ENCODE peak calls at places on chromosomes 3 and 15, in five cellular contexts. One of them, this sample, is unnamed.

GRCh38 chr3:52455283-52456168 is at the start of gene NISCH:
- DNase-seq in CD4-positive, alpha-beta memory T cell: peak
- DNase-seq in cardiac muscle cell: peak
- DNase-seq in mesenchymal stem cell: peak
- DNase-seq in AG04450: no peak
- DNase-seq in this sample: peak

GRCh38 chr3:142319094-142319493 is 93.7 kb upstream of the GK5 start:
- DNase-seq in CD4-positive, alpha-beta memory T cell: no peak
- DNase-seq in cardiac muscle cell: no peak
- DNase-seq in mesenchymal stem cell: peak
- DNase-seq in AG04450: no peak
- DNase-seq in this sample: peak

GRCh38 chr15:63052128-63052826 is 9.7 kb downstream of the TPM1 start:
- DNase-seq in CD4-positive, alpha-beta memory T cell: no peak
- DNase-seq in cardiac muscle cell: no peak
- DNase-seq in mesenchymal stem cell: peak
- DNase-seq in AG04450: no peak
- DNase-seq in this sample: no peak

GRCh38 chr3:165185707-165186327 is 10.4 kb downstream of the SLITRK3 start:
- DNase-seq in CD4-positive, alpha-beta memory T cell: peak
- DNase-seq in cardiac muscle cell: peak
- DNase-seq in mesenchymal stem cell: peak
- DNase-seq in AG04450: peak
- DNase-seq in this sample: peak

GRCh38 chr3:126798521-126798920 is 94.5 kb downstream of the CHCHD6 start:
- DNase-seq in CD4-positive, alpha-beta memory T cell: no peak
- DNase-seq in cardiac muscle cell: no peak
- DNase-seq in mesenchymal stem cell: peak
- DNase-seq in AG04450: no peak
- DNase-seq in this sample: no peak

GRCh38 chr3:133448478-133449122 is 48.7 kb downstream of the BFSP2 start:
- DNase-seq in CD4-positive, alpha-beta memory T cell: peak
- DNase-seq in cardiac muscle cell: no peak
- DNase-seq in mesenchymal stem cell: no peak
- DNase-seq in AG04450: no peak
- DNase-seq in this sample: no peak

GRCh38 chr3:23761440-23761896 is 44.3 kb upstream of the UBE2E1 start:
- DNase-seq in CD4-positive, alpha-beta memory T cell: no peak
- DNase-seq in cardiac muscle cell: peak
- DNase-seq in mesenchymal stem cell: peak
- DNase-seq in AG04450: no peak
- DNase-seq in this sample: peak

GRCh38 chr3:124084398-124084881 is 92.5 kb upstream of the ROPN1 start:
- DNase-seq in CD4-positive, alpha-beta memory T cell: no peak
- DNase-seq in cardiac muscle cell: no peak
- DNase-seq in mesenchymal stem cell: peak
- DNase-seq in AG04450: no peak
- DNase-seq in this sample: no peak

GRCh38 chr15:64809649-64810498 is 15.6 kb downstream of the PIF1 start:
- DNase-seq in CD4-positive, alpha-beta memory T cell: peak
- DNase-seq in cardiac muscle cell: peak
- DNase-seq in mesenchymal stem cell: peak
- DNase-seq in AG04450: no peak
- DNase-seq in this sample: peak

GRCh38 chr3:39541917-39542329 is 74.4 kb downstream of the MOBP start:
- DNase-seq in CD4-positive, alpha-beta memory T cell: no peak
- DNase-seq in cardiac muscle cell: peak
- DNase-seq in mesenchymal stem cell: peak
- DNase-seq in AG04450: no peak
- DNase-seq in this sample: no peak

GRCh38 chr3:10837849-10838248 is 21.8 kb downstream of the SLC6A11 start:
- DNase-seq in CD4-positive, alpha-beta memory T cell: no peak
- DNase-seq in cardiac muscle cell: peak
- DNase-seq in mesenchymal stem cell: no peak
- DNase-seq in AG04450: no peak
- DNase-seq in this sample: no peak

GRCh38 chr3:50554553-50554952 is 13.0 kb downstream of the C3orf18 start:
- DNase-seq in CD4-positive, alpha-beta memory T cell: no peak
- DNase-seq in cardiac muscle cell: no peak
- DNase-seq in mesenchymal stem cell: no peak
- DNase-seq in AG04450: no peak
- DNase-seq in this sample: no peak

GRCh38 chr3:173584834-173585831 is 187.6 kb downstream of the NLGN1 start:
- DNase-seq in CD4-positive, alpha-beta memory T cell: no peak
- DNase-seq in cardiac muscle cell: peak
- DNase-seq in mesenchymal stem cell: peak
- DNase-seq in AG04450: no peak
- DNase-seq in this sample: peak

GRCh38 chr15:38344351-38344750 is 91.7 kb downstream of the SPRED1 start:
- DNase-seq in CD4-positive, alpha-beta memory T cell: no peak
- DNase-seq in cardiac muscle cell: no peak
- DNase-seq in mesenchymal stem cell: no peak
- DNase-seq in AG04450: no peak
- DNase-seq in this sample: no peak

GRCh38 chr3:15044311-15044710 is 20.8 kb downstream of the MRPS25 start:
- DNase-seq in CD4-positive, alpha-beta memory T cell: no peak
- DNase-seq in cardiac muscle cell: no peak
- DNase-seq in mesenchymal stem cell: no peak
- DNase-seq in AG04450: no peak
- DNase-seq in this sample: no peak

DNA sequence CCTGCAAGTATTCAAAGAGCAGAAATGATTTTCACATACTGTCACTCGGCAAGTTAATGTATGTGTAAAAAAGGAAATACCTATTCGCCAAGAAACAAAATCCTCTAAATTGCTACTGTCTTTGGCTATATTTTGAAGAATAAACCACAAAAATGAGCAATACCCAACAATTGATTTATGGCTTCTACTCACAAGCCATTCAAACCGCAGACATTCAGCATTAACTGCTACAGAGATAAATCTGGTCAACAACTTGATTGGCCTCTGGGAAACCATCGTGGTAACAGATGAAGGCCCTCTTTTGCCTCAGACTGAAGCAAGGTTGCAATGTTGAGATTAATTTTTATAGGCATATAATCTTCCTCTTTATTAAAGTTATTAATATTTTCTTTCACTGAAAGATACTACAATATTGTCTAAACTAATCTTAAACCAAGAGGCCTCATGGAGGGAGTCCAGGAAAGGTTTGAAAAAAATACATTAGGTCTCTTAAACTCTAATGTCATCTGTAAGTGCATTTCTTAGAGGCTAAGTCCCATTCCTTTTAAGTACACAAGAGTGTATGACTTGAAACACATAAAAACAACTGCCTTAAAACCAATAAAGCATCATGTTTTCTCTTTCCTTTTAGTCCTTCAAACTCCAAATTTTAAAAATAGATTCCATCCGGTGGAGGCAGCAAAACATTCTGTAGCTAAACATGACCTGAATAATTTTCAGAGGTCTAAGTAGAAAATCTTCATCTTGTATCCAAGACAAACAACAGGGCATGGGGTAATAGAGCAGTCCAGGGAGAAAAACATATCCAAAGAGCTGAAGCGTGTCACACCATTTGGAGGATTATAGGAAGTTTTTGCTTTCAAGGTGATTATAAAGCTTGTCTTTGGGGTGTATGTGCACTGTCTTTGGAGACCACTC is 162.4 kb upstream of the TGFBR2 start:
- DNase-seq in CD4-positive, alpha-beta memory T cell: no peak
- DNase-seq in cardiac muscle cell: no peak
- DNase-seq in mesenchymal stem cell: peak
- DNase-seq in AG04450: no peak
- DNase-seq in this sample: no peak
- H3K27ac ChIP-seq in CD4-positive, alpha-beta memory T cell: no peak
- H3K27ac ChIP-seq in cardiac muscle cell: no peak
- H3K27ac ChIP-seq in mesenchymal stem cell: no peak
- H3K27ac ChIP-seq in AG04450: no peak
- H3K27ac ChIP-seq in this sample: no peak

DNA sequence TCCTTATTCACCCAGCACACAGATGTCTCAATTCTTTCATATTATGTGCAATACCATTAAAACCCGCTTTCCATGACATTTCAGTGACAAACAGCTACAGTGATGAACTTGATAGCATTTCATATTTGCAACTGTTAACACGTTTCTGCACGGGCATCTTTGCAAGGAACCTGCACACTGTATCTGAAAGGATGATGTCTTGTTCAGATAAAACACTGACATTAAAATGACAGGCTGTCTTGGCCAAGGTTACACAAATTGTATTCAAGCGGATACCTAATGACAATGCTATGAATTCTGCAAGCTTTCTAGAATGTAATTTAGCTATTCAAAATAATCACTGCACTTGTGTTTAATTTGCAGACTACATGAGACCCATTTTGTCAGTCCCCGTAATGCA is 529.2 kb downstream of the FOXP1 start:
- DNase-seq in CD4-positive, alpha-beta memory T cell: no peak
- DNase-seq in cardiac muscle cell: no peak
- DNase-seq in mesenchymal stem cell: no peak
- DNase-seq in AG04450: no peak
- DNase-seq in this sample: no peak
- H3K27ac ChIP-seq in CD4-positive, alpha-beta memory T cell: no peak
- H3K27ac ChIP-seq in cardiac muscle cell: no peak
- H3K27ac ChIP-seq in mesenchymal stem cell: no peak
- H3K27ac ChIP-seq in AG04450: no peak
- H3K27ac ChIP-seq in this sample: no peak

GRCh38 chr15:35692256-35692867 is 146.4 kb upstream of the DPH6 start:
- DNase-seq in CD4-positive, alpha-beta memory T cell: no peak
- DNase-seq in cardiac muscle cell: no peak
- DNase-seq in mesenchymal stem cell: no peak
- DNase-seq in AG04450: no peak
- DNase-seq in this sample: peak

GRCh38 chr15:35689266-35689665 is 143.3 kb upstream of the DPH6 start:
- DNase-seq in CD4-positive, alpha-beta memory T cell: no peak
- DNase-seq in cardiac muscle cell: no peak
- DNase-seq in mesenchymal stem cell: no peak
- DNase-seq in AG04450: no peak
- DNase-seq in this sample: no peak

GRCh38 chr15:35690089-35690488 is 144.1 kb upstream of the DPH6 start:
- DNase-seq in CD4-positive, alpha-beta memory T cell: no peak
- DNase-seq in cardiac muscle cell: no peak
- DNase-seq in mesenchymal stem cell: no peak
- DNase-seq in AG04450: no peak
- DNase-seq in this sample: no peak

GRCh38 chr15:35690698-35691116 is 144.7 kb upstream of the DPH6 start:
- DNase-seq in CD4-positive, alpha-beta memory T cell: no peak
- DNase-seq in cardiac muscle cell: no peak
- DNase-seq in mesenchymal stem cell: peak
- DNase-seq in AG04450: no peak
- DNase-seq in this sample: peak

GRCh38 chr15:35691176-35691761 is 145.3 kb upstream of the DPH6 start:
- DNase-seq in CD4-positive, alpha-beta memory T cell: no peak
- DNase-seq in cardiac muscle cell: no peak
- DNase-seq in mesenchymal stem cell: no peak
- DNase-seq in AG04450: no peak
- DNase-seq in this sample: no peak
- H3K27ac ChIP-seq in CD4-positive, alpha-beta memory T cell: no peak
- H3K27ac ChIP-seq in cardiac muscle cell: peak
- H3K27ac ChIP-seq in mesenchymal stem cell: peak
- H3K27ac ChIP-seq in AG04450: no peak
- H3K27ac ChIP-seq in this sample: peak

GRCh38 chr3:183688869-183689268 is 8.7 kb upstream of the YEATS2 start:
- DNase-seq in CD4-positive, alpha-beta memory T cell: no peak
- DNase-seq in cardiac muscle cell: no peak
- DNase-seq in mesenchymal stem cell: no peak
- DNase-seq in AG04450: no peak
- DNase-seq in this sample: no peak
- H3K27ac ChIP-seq in CD4-positive, alpha-beta memory T cell: no peak
- H3K27ac ChIP-seq in cardiac muscle cell: no peak
- H3K27ac ChIP-seq in mesenchymal stem cell: no peak
- H3K27ac ChIP-seq in AG04450: peak
- H3K27ac ChIP-seq in this sample: no peak

DNA sequence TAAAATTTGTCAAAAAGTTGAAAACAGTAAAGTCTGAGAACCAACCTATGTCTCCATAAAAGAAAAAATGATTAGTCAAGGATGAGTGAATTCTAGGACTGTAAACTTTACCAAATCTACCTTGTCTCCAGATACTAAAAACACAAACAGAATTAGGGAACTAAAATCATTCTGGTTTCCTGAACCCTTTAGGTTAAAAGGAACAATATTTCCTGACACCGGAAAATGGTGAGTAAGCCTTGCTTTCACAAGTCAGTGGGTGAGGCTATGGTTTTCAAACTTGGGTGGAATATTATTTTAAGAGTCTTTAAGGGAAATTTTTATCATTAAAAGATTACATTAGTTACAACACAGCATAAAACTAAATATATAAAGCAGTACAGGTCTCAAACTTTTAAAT is 2.4 kb downstream of the SLC12A6 start:
- DNase-seq in CD4-positive, alpha-beta memory T cell: peak
- DNase-seq in cardiac muscle cell: no peak
- DNase-seq in mesenchymal stem cell: no peak
- DNase-seq in AG04450: no peak
- DNase-seq in this sample: no peak
- H3K27ac ChIP-seq in CD4-positive, alpha-beta memory T cell: peak
- H3K27ac ChIP-seq in cardiac muscle cell: no peak
- H3K27ac ChIP-seq in mesenchymal stem cell: no peak
- H3K27ac ChIP-seq in AG04450: no peak
- H3K27ac ChIP-seq in this sample: peak